ENCODE peak calls at places on chromosomes 5 and 9, in four cellular contexts. D is GM12878, E is K562, J is HepG2. Y is an unnamed sample.

GRCh38 chr9:81028504-81028903 is 660.8 kb downstream of the TLE1 start:
- DNase-seq in E (no peak), D (no peak), J (peak; percentile 18), Y (no peak)

GRCh38 chr5:57863661-57864060 is 381.1 kb upstream of the ACTBL2 start:
- DNase-seq in E (no peak), D (no peak), J (no peak), Y (no peak)

GRCh38 chr5:167906209-167906853 is 385.1 kb upstream of the WWC1 start:
- DNase-seq in E (no peak), D (no peak), J (no peak), Y (no peak)

GRCh38 chr9:36064448-36065037 is 27.8 kb downstream of the RECK start:
- DNase-seq in J (no peak), E (no peak), D (no peak), Y (no peak)

GRCh38 chr5:150488519-150489357 is 19.2 kb upstream of the NDST1 start:
- DNase-seq in D (no peak), E (peak; percentile 41), J (no peak), Y (no peak)

GRCh38 chr9:91978739-91979414 is 28.8 kb upstream of the ROR2 start:
- DNase-seq in J (no peak), D (no peak), E (peak; percentile 22), Y (peak; percentile 53)

GRCh38 chr9:94277885-94278536 is 18.9 kb downstream of the ZNF169 start:
- DNase-seq in J (peak; percentile 16), E (no peak), D (no peak), Y (no peak)

GRCh38 chr9:128412120-128412790 is 8.4 kb upstream of the CERCAM start:
- DNase-seq in D (no peak), E (peak; percentile 66), J (peak; percentile 58), Y (peak; percentile 85)

GRCh38 chr5:125235995-125236394 is 489.6 kb upstream of the ZNF608 start:
- DNase-seq in D (no peak), J (no peak), E (no peak), Y (no peak)

GRCh38 chr5:114010362-114010761 is 351.5 kb upstream of the KCNN2 start:
- DNase-seq in J (no peak), E (no peak), D (no peak), Y (no peak)

GRCh38 chr5:1041225-1042186 is 32.9 kb downstream of the NKD2 start:
- DNase-seq in J (no peak), D (no peak), E (no peak), Y (no peak)

GRCh38 chr9:81575976-81576375 is 113.4 kb downstream of the TLE1 start:
- DNase-seq in J (no peak), E (no peak), D (no peak), Y (no peak)

GRCh38 chr5:476102-476813 is 33.3 kb downstream of the EXOC3 start:
- DNase-seq in D (no peak), J (no peak), E (no peak), Y (no peak)

GRCh38 chr9:92807031-92807756 is 42.6 kb upstream of the BICD2 start:
- DNase-seq in E (no peak), J (no peak), D (no peak), Y (no peak)

GRCh38 chr5:61132559-61132958 is 29.7 kb downstream of the SMIM15 start:
- DNase-seq in D (no peak), E (no peak), J (no peak), Y (no peak)

GRCh38 chr5:59660737-59661136 is 232.8 kb downstream of the PDE4D start:
- DNase-seq in D (no peak), E (no peak), J (no peak), Y (peak; percentile 13)

GRCh38 chr9:12891588-12891987 is 116.8 kb downstream of the LURAP1L start:
- DNase-seq in D (no peak), E (no peak), J (no peak), Y (no peak)

GRCh38 chr9:134007571-134007970 is 15.4 kb upstream of the VAV2 start:
- DNase-seq in D (no peak), J (no peak), E (no peak), Y (no peak)

GRCh38 chr9:79522793-79523192 is 49.0 kb upstream of the TLE4 start:
- DNase-seq in J (no peak), E (no peak), D (no peak), Y (no peak)

GRCh38 chr9:78074385-78075291 is 43.0 kb upstream of the GNAQ start:
- DNase-seq in J (no peak), E (no peak), D (no peak), Y (no peak)

GRCh38 chr5:136174021-136174659 is 18.8 kb downstream of the SMIM32 start:
- DNase-seq in D (peak; percentile 12), J (peak; percentile 67), E (peak; percentile 39), Y (peak; percentile 55)

GRCh38 chr9:93096131-93096802 is at the start of gene CARD19:
- DNase-seq in E (peak; percentile 50), J (no peak), D (no peak), Y (peak; percentile 35)

GRCh38 chr5:5828619-5829018 is 406.1 kb downstream of the ICE1 start:
- DNase-seq in E (no peak), J (peak; percentile 53), D (no peak), Y (no peak)

GRCh38 chr9:130766031-130766903 is 68.8 kb upstream of the ABL1 start:
- DNase-seq in J (no peak), D (no peak), E (no peak), Y (no peak)

DNA sequence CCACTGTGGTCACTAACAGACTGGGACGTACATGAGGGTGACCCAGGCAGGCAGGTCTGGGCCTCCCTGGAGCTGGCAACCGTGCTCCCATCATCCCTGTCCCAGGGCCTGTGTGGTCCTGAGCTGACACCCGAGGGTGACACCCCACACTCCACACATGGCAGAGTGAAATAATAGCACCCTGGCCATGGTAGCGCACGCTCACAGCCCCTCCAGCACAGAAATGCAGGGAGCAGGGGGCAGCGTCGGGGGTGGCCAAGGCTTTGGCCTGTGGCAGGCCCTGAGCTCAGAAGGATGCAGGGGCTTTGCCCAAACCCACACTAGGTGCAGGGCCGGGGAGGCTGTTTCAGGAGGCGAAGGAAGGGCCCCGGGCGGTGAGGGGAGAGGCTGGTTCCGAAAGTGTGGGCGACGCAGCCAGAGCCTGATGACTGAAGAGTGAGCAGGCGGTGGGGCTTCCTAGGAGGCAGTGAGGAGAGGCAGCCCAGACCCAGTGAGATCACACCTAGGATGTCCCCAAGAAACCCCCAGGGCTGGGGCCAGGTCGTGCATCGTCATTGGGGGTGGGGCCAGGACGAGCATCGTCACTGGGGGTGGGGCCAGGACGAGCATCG is 12.9 kb downstream of the OR2V2 start:
- DNase-seq in J (no peak), E (peak; percentile 94), D (no peak), Y (peak; percentile 71)
- TF ChIP-seq TARDBP in J (no peak), E (no peak), D (no peak), Y (no peak)

GRCh38 chr5:23522553-23522952 is 15.1 kb downstream of the PRDM9 start:
- DNase-seq in D (no peak), J (no peak), E (no peak), Y (no peak)
- TF ChIP-seq TARDBP in D (no peak), J (no peak), E (no peak), Y (no peak)

GRCh38 chr9:122656378-122656777 is 1.0 kb downstream of the OR1B1 start:
- DNase-seq in J (no peak), D (no peak), E (no peak), Y (no peak)
- TF ChIP-seq TARDBP in J (no peak), D (no peak), E (no peak), Y (no peak)

DNA sequence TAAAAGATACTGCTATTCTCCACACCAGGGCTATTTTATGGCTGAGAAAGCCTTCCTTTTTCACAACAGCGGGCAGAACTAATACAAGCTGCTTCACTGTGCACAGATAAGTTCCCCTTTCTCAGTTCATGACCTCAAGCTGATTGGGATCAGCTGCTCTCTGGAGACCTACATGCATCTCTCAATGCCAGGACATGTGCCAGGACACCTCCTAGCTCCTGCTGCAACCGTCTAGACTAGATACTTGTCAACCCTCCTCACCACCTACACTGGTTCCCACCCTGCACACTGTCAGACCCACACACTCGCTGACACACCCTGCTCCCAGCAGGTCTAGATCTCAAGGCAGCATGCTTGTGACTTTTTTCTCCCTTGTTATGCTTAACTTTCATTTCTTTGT is 39.8 kb downstream of the STARD4 start:
- DNase-seq in D (no peak), J (no peak), E (no peak), Y (no peak)
- TF ChIP-seq TARDBP in D (no peak), J (no peak), E (no peak), Y (no peak)

GRCh38 chr5:98723061-98723460 is 50.4 kb upstream of the RGMB start:
- DNase-seq in J (no peak), E (no peak), D (no peak), Y (no peak)

GRCh38 chr5:98722188-98722587 is 51.3 kb upstream of the RGMB start:
- DNase-seq in E (no peak), D (no peak), J (no peak), Y (no peak)

GRCh38 chr5:98726258-98726657 is 47.2 kb upstream of the RGMB start:
- DNase-seq in J (no peak), D (no peak), E (no peak), Y (no peak)

DNA sequence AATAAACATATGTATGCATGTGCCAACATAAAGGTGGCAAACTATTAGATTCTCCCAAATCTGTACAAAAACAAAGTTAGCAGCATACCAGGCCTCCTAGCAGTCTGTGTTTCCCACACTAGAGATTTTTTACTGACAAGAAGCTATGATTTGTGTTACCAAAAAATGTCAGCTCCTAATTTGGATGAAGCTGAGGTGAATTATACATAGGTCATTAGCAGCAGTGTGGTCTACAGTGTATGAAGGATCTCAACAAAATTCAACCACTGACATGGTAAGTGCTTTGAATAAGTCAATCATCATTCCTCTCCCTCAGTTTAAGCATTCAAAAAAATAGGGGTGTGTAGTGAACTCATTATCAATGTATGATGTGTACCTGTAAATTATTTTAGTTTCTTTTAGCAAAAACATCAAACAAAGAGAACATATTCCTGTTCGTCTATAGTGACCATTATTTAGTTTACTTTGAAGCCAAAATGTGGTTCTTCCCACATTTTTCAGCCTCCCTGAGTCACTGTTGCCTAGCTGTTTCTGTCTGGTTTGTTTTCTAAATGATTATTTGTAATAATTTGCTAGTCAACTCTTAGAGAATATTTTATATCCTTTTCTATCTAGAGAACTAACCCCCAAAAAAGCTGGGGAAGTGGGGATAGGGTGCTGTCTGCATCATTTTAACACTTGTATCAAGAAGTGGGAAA is 52.1 kb upstream of the RGMB start:
- DNase-seq in J (no peak), D (no peak), E (no peak), Y (no peak)
- TF ChIP-seq TARDBP in J (no peak), D (no peak), E (no peak), Y (no peak)

DNA sequence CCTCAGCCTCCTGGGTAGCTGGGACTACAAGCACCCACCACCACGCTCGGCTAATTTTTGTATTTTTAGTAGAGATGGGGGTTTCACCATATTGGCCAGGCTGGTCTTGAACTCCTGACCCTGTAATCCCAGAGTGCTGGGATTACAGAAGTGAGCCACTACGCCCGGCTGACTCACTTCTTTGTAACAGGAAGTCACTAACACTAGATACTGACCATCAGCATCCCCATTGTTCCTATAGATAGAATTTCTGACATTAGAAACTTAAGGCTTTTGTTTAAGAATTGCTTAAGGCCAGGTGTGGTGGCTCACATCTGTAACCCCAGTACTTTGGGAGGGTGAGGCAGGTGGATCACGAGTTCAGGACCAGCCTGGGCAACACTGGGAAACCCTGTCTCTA is 42.2 kb downstream of the LEAP2 start:
- DNase-seq in E (no peak), J (no peak), D (no peak), Y (no peak)
- TF ChIP-seq TARDBP in E (no peak), J (no peak), D (no peak), Y (no peak)

DNA sequence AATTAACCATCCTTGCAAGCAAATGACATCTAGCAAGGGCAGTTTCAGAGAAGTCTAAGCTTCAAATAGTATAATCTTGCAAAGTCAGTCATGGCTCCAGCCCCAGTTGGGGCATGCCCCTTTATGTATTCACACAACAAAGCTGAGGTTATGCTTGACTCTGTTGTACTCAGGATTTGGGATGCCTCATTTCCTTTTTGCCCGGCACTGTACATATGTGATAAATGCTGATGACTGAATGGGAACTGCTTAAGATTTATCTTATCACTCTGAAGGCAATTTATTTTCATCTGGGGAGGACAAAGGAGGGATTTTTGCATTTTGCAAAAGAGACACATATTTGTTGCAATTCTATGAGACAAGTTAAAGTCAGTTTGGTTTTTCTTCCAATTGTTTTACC is 219.2 kb downstream of the TRPM3 start:
- DNase-seq in J (no peak), E (no peak), D (no peak), Y (no peak)
- TF ChIP-seq TARDBP in J (no peak), E (no peak), D (no peak), Y (no peak)